ENCODE peak calls at places on chromosomes 3 and 15, in eight cellular contexts. O, W, K, M, I, P, J and Q are unnamed samples.
A peak's percentile ranks its signal among the peaks of the same experiment; 100 is the strongest.

GRCh38 chr3:66312039-66312438 is 91.2 kb downstream of the SLC25A26 start:
- DNase-seq in O (no peak), W (no peak), K (no peak), M (no peak), I (no peak), P (no peak), J (no peak), Q (no peak)

GRCh38 chr3:61855211-61855610 is 293.8 kb downstream of the PTPRG start:
- DNase-seq in O (no peak), W (no peak), K (no peak), M (no peak), I (no peak), P (no peak), J (no peak), Q (no peak)

GRCh38 chr3:101791778-101792177 is 12.8 kb downstream of the NXPE3 start:
- DNase-seq in O (no peak), W (no peak), K (no peak), M (no peak), I (no peak), P (no peak), J (no peak), Q (no peak)

GRCh38 chr3:170180107-170180951 is 1.2 kb downstream of the PHC3 start:
- DNase-seq in O (no peak), W (no peak), K (peak; percentile 45), M (no peak), I (no peak), P (no peak), J (no peak), Q (no peak)

GRCh38 chr3:151315136-151315535 is 1.5 kb downstream of the GPR87 start:
- DNase-seq in O (no peak), W (no peak), K (no peak), M (no peak), I (no peak), P (no peak), J (no peak), Q (no peak)

GRCh38 chr3:184586871-184587270 is 25.3 kb downstream of the EPHB3 start:
- DNase-seq in O (no peak), W (no peak), K (no peak), M (no peak), I (no peak), P (no peak), J (no peak), Q (no peak)

GRCh38 chr15:79370716-79371115 is 59.8 kb downstream of the TMED3 start:
- DNase-seq in O (no peak), W (no peak), K (no peak), M (no peak), I (no peak), P (peak; percentile 52), J (no peak), Q (no peak)

GRCh38 chr3:43968465-43968864 is 273.2 kb upstream of the TOPAZ1 start:
- DNase-seq in O (no peak), W (no peak), K (no peak), M (no peak), I (no peak), P (no peak), J (no peak), Q (no peak)

GRCh38 chr3:13544293-13544831 is 4.6 kb upstream of the FBLN2 start:
- DNase-seq in O (no peak), W (no peak), K (no peak), M (no peak), I (no peak), P (peak; percentile 86), J (no peak), Q (no peak)

GRCh38 chr3:194255252-194256039 is 95.7 kb downstream of the CPN2 start:
- DNase-seq in O (no peak), W (peak; percentile 78), K (peak; percentile 62), M (peak; percentile 39), I (peak; percentile 91), P (no peak), J (peak; percentile 88), Q (peak; percentile 76)

GRCh38 chr3:180600473-180600872 is 1.5 kb upstream of the TTC14 start:
- DNase-seq in O (no peak), W (no peak), K (no peak), M (no peak), I (peak; percentile 63), P (no peak), J (no peak), Q (no peak)

GRCh38 chr3:180595536-180595935 is 6.4 kb upstream of the TTC14 start:
- DNase-seq in O (no peak), W (no peak), K (no peak), M (no peak), I (no peak), P (no peak), J (no peak), Q (no peak)

GRCh38 chr3:180590396-180590795 is 11.6 kb upstream of the TTC14 start:
- DNase-seq in O (no peak), W (no peak), K (no peak), M (no peak), I (peak; percentile 69), P (no peak), J (no peak), Q (no peak)

GRCh38 chr3:180594631-180595348 is 7.2 kb upstream of the TTC14 start:
- DNase-seq in O (no peak), W (no peak), K (no peak), M (no peak), I (no peak), P (peak; percentile 23), J (no peak), Q (no peak)
- TF ChIP-seq CTCF in O (peak; percentile 90), W (no peak), K (peak; percentile 37), M (no peak), I (no peak), P (peak; percentile 60), J (peak; percentile 23), Q (peak; percentile 28)

GRCh38 chr3:58305882-58306661 is at the start of the genes HTD2 and RPP14:
- DNase-seq in O (peak; percentile 95), W (peak; percentile 99), K (peak; percentile 98), M (peak; percentile 99), I (peak; percentile 100), P (peak; percentile 81), J (peak; percentile 99), Q (peak; percentile 98)

GRCh38 chr3:58308728-58309127 is 2.4 kb downstream of the HTD2 start:
- DNase-seq in O (no peak), W (no peak), K (peak; percentile 49), M (no peak), I (no peak), P (no peak), J (no peak), Q (no peak)

DNA sequence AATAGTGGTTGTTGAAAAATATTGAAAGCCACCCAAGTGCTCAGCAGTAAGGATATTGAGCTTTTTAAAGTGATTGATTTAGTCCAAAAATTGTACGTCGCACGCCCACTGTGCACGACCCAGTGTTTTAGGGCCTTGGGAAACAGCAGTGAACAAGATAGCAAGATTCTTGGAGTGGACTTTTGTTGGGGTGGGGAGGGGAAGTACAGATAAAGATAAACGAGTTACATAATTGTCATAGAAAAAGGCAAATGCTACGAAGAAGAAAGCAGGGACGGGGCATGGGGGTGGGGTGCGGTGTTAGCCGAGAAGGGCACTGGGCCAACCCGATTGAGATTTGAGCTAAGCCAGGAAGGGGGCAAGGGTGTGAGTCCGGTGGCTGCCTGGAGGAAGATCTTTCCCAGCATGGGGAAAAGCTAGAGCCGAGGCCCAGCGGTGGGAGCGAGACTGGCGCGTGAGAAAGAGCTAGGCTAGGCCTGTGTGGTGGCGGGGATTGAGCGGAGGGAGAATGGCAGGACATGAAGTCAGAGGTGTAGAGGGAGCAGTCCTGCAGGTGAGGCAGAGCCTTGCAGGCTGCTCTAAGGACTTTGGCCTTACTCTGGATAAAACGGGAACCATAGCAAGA is 454 bp downstream of the HTD2 start:
- DNase-seq in O (no peak), W (peak; percentile 61), K (peak; percentile 59), M (peak; percentile 43), I (peak; percentile 85), P (no peak), J (peak; percentile 51), Q (peak; percentile 43)
- TF ChIP-seq CTCF in O (no peak), W (no peak), K (no peak), M (peak; percentile 42), I (no peak), P (peak; percentile 1), J (no peak), Q (no peak)

GRCh38 chr3:54580453-54580852 is 347.4 kb downstream of the LRTM1 start:
- DNase-seq in O (no peak), W (no peak), K (no peak), M (no peak), I (no peak), P (no peak), J (no peak), Q (no peak)

GRCh38 chr3:54575561-54575960 is 352.3 kb downstream of the LRTM1 start:
- DNase-seq in O (no peak), W (no peak), K (no peak), M (no peak), I (no peak), P (no peak), J (no peak), Q (no peak)

GRCh38 chr3:54577313-54577712 is 350.5 kb downstream of the LRTM1 start:
- DNase-seq in O (no peak), W (no peak), K (peak; percentile 71), M (no peak), I (no peak), P (no peak), J (no peak), Q (no peak)

GRCh38 chr3:54574906-54575305 is 353.0 kb downstream of the LRTM1 start:
- DNase-seq in O (no peak), W (no peak), K (no peak), M (no peak), I (no peak), P (no peak), J (no peak), Q (no peak)

DNA sequence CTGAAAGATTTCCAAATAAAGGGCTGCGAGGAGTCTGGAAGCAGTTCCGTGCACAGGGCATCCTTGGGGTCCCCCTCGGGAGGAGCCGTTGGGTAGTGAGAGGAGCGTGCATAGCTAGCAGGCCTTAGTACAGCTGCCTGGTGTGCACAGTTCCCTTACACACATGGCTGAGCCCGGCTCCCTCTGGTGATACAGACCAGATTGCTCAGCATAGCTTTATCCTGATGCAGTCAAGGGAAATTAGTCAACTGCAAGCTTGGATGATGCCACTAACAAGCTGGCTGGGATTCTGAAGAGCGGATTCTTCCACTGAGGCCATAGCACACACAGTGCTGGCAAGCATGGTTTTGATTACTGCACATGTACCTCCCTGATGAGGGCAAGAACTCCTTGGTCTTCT is 349.4 kb downstream of the LRTM1 start:
- DNase-seq in O (no peak), W (no peak), K (no peak), M (no peak), I (no peak), P (peak; percentile 0), J (no peak), Q (no peak)
- TF ChIP-seq CTCF in O (no peak), W (no peak), K (no peak), M (no peak), I (no peak), P (no peak), J (no peak), Q (no peak)

DNA sequence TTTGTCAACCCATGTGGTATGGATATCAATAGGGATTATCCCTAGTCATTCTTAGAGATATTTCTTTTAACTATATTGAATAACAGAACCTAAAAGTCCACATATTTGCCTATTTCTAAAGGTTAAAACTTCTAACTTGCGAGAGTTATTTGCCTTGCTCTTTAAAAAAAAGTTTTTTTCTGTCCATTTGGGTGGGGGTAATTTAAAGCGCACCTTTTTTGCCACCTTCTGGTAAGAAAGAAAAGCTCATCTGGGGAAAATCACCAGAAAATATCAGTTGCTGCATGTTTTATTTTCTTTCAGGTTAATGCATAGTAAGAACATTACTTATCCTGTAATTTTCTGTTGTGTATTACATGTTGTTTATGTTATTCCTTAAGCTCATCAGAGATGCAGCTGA is 242.0 kb upstream of the GOLGA6L4 start:
- DNase-seq in O (no peak), W (no peak), K (no peak), M (no peak), I (no peak), P (no peak), J (no peak), Q (no peak)
- TF ChIP-seq CTCF in O (peak; percentile 46), W (no peak), K (no peak), M (no peak), I (no peak), P (no peak), J (no peak), Q (no peak)